ENCODE peak calls at places on chromosome 16, in five cellular contexts. C is CD8-positive, alpha-beta memory T cell; E is HFFc6; W is activated CD8-positive, alpha-beta memory T cell treated with anti-CD3 and anti-CD28 coated beads for 48 hours; M is CD4-positive, alpha-beta memory T cell. R is an unnamed sample.

GRCh38 chr16:88882358-88883030 is 16.0 kb upstream of the PABPN1L start:
- DNase-seq in W (no peak), M (no peak), C (no peak), E (no peak), R (peak)

GRCh38 chr16:64094170-64094960 is 1027.5 kb downstream of the CDH11 start:
- DNase-seq in E (peak), W (no peak), C (no peak), M (no peak), R (no peak)

GRCh38 chr16:80084614-80085013 is 456.2 kb upstream of the DYNLRB2 start:
- DNase-seq in C (no peak), M (no peak), E (peak), W (no peak), R (no peak)

GRCh38 chr16:67917140-67917851 is 14.4 kb downstream of the CTRL start:
- DNase-seq in M (no peak), C (no peak), E (no peak), W (no peak), R (no peak)

GRCh38 chr16:14302399-14303181 is 231.5 kb downstream of the MRTFB start:
- DNase-seq in E (no peak), C (no peak), M (no peak), W (no peak), R (no peak)

GRCh38 chr16:51276335-51276734 is 125.3 kb upstream of the SALL1 start:
- DNase-seq in M (no peak), C (no peak), E (no peak), W (no peak), R (no peak)

GRCh38 chr16:72985148-72985882 is 62.6 kb downstream of the ZFHX3 start:
- DNase-seq in M (no peak), W (no peak), E (peak), C (no peak), R (no peak)

GRCh38 chr16:64182985-64183384 is 938.9 kb downstream of the CDH11 start:
- DNase-seq in W (no peak), C (no peak), E (peak), M (no peak), R (peak)

GRCh38 chr16:9123871-9124270 is 32.4 kb downstream of the HAPSTR1 start:
- DNase-seq in W (no peak), C (no peak), E (no peak), M (no peak), R (peak)

GRCh38 chr16:56911771-56912541 is 20.0 kb upstream of the HERPUD1 start:
- DNase-seq in W (no peak), M (no peak), C (peak), E (no peak), R (no peak)

GRCh38 chr16:1156111-1156982 is 3.4 kb downstream of the CACNA1H start:
- DNase-seq in E (no peak), W (no peak), C (no peak), M (no peak), R (no peak)

GRCh38 chr16:62190426-62190825 is 154.2 kb upstream of the CDH8 start:
- DNase-seq in E (no peak), M (no peak), C (no peak), W (no peak), R (no peak)

GRCh38 chr16:88466949-88467348 is 13.9 kb downstream of the ZFPM1 start:
- DNase-seq in C (no peak), M (no peak), W (no peak), E (no peak), R (no peak)

GRCh38 chr16:15952265-15952711 is 2.9 kb downstream of the ABCC1 start:
- DNase-seq in M (peak), E (no peak), C (no peak), W (no peak), R (no peak)

GRCh38 chr16:88131256-88131655 is 180.0 kb downstream of the BANP start:
- DNase-seq in C (peak), E (no peak), W (no peak), M (no peak), R (no peak)

GRCh38 chr16:30004424-30004776 is 6.4 kb downstream of the DOC2A start:
- DNase-seq in C (no peak), E (no peak), M (no peak), W (no peak), R (no peak)

GRCh38 chr16:10949424-10949970 is 5.1 kb downstream of the CLEC16A start:
- DNase-seq in C (no peak), M (peak), E (no peak), W (no peak), R (no peak)

GRCh38 chr16:65176603-65177002 is 54.7 kb upstream of the CDH11 start:
- DNase-seq in M (no peak), E (peak), C (no peak), W (no peak), R (no peak)

GRCh38 chr16:715448-716249 is 731 bp downstream of the METRN start:
- DNase-seq in E (no peak), C (no peak), M (no peak), W (no peak), R (no peak)

GRCh38 chr16:68331879-68332410 is 21.1 kb downstream of the PRMT7 start:
- DNase-seq in W (no peak), E (peak), C (no peak), M (no peak), R (no peak)

GRCh38 chr16:77794586-77794985 is 6.2 kb downstream of the VAT1L start:
- DNase-seq in M (no peak), W (no peak), C (no peak), E (peak), R (no peak)

GRCh38 chr16:23571895-23572294 is 14.4 kb downstream of the UBFD1 start:
- DNase-seq in C (no peak), E (no peak), W (no peak), M (no peak), R (no peak)

GRCh38 chr16:87350031-87350430 is 32.8 kb upstream of the C16orf95 start:
- DNase-seq in M (no peak), C (no peak), W (no peak), E (no peak), R (no peak)

GRCh38 chr16:26742040-26742439 is 324.7 kb upstream of the C16orf82 start:
- DNase-seq in C (no peak), M (no peak), W (no peak), E (no peak), R (no peak)